ENCODE peak calls at places on chromosomes 3 and 15, in seven cellular contexts. G is mesendoderm, C is IMR-90, Y is neuronal stem cell, H is mesenchymal stem cell, W is trophoblast cell, T is H1. X is an unnamed sample.

GRCh38 chr3:170721563-170721962 is 135.7 kb upstream of the SLC7A14 start:
- DNase-seq in G (no peak), C (no peak), Y (no peak), H (no peak), W (peak; percentile 20), T (no peak), X (no peak)

GRCh38 chr15:92848852-92849598 is 51.1 kb upstream of the CHD2 start:
- DNase-seq in G (no peak), C (peak; percentile 94), Y (no peak), H (peak; percentile 66), W (no peak), T (no peak), X (no peak)

GRCh38 chr15:101307048-101307896 is 12.2 kb upstream of the SNRPA1 start:
- DNase-seq in G (no peak), C (no peak), Y (no peak), H (no peak), W (no peak), T (peak; percentile 39), X (peak; percentile 22)

GRCh38 chr3:163779396-163780344 is 1298.6 kb downstream of the SI start:
- DNase-seq in G (peak; percentile 58), C (no peak), Y (no peak), H (no peak), W (no peak), T (peak; percentile 51), X (peak; percentile 47)

GRCh38 chr3:140588558-140588957 is 89.3 kb upstream of the TRIM42 start:
- DNase-seq in G (peak; percentile 71), C (no peak), Y (peak; percentile 17), H (no peak), W (no peak), T (no peak), X (peak; percentile 33)

GRCh38 chr3:182389041-182389815 is 404.1 kb upstream of the ATP11B start:
- DNase-seq in G (no peak), C (no peak), Y (no peak), H (no peak), W (no peak), T (no peak), X (no peak)

GRCh38 chr15:72112111-72112510 is 5.8 kb downstream of the MYO9A start:
- DNase-seq in G (no peak), C (no peak), Y (no peak), H (no peak), W (no peak), T (no peak), X (no peak)

GRCh38 chr3:4721511-4721911 is 228.4 kb downstream of the ITPR1 start:
- DNase-seq in G (peak; percentile 71), C (peak; percentile 95), Y (no peak), H (peak; percentile 76), W (peak; percentile 79), T (no peak), X (no peak)

GRCh38 chr3:136929984-136930671 is 27.7 kb upstream of the IL20RB start:
- DNase-seq in G (no peak), C (peak; percentile 44), Y (no peak), H (peak; percentile 63), W (no peak), T (no peak), X (no peak)

GRCh38 chr15:89330881-89331595 is 3.6 kb downstream of the POLG start:
- DNase-seq in G (no peak), C (no peak), Y (no peak), H (no peak), W (no peak), T (no peak), X (no peak)

GRCh38 chr3:24069045-24069444 is 124.0 kb downstream of the NR1D2 start:
- DNase-seq in G (peak; percentile 9), C (no peak), Y (no peak), H (peak; percentile 17), W (peak; percentile 10), T (no peak), X (no peak)

GRCh38 chr3:69353492-69353891 is 32.4 kb downstream of the FRMD4B start:
- DNase-seq in G (no peak), C (no peak), Y (no peak), H (no peak), W (no peak), T (no peak), X (no peak)

GRCh38 chr3:186807231-186807630 is 949 bp upstream of the RFC4 start:
- DNase-seq in G (no peak), C (no peak), Y (no peak), H (no peak), W (no peak), T (no peak), X (no peak)

GRCh38 chr15:64753419-64754185 is 21.8 kb downstream of the RBPMS2 start:
- DNase-seq in G (no peak), C (no peak), Y (no peak), H (no peak), W (no peak), T (no peak), X (no peak)

GRCh38 chr15:40358492-40359353 is 704 bp downstream of the DISP2 start:
- DNase-seq in G (peak; percentile 51), C (no peak), Y (no peak), H (no peak), W (no peak), T (no peak), X (peak; percentile 64)

GRCh38 chr15:45048784-45049631 is 26.0 kb downstream of the SORD start:
- DNase-seq in G (peak; percentile 75), C (peak; percentile 40), Y (no peak), H (no peak), W (peak; percentile 7), T (no peak), X (no peak)

GRCh38 chr15:63596666-63597032 is 538 bp upstream of the FBXL22 start:
- DNase-seq in G (no peak), C (no peak), Y (no peak), H (peak; percentile 48), W (no peak), T (no peak), X (peak; percentile 14)

GRCh38 chr3:100647171-100647570 is 37.8 kb downstream of the ADGRG7 start:
- DNase-seq in G (no peak), C (no peak), Y (no peak), H (no peak), W (no peak), T (no peak), X (no peak)

GRCh38 chr3:107251819-107252218 is 125.4 kb upstream of the CCDC54 start:
- DNase-seq in G (no peak), C (no peak), Y (no peak), H (no peak), W (no peak), T (no peak), X (no peak)

GRCh38 chr3:113507501-113508067 is 7.4 kb downstream of the SPICE1 start:
- DNase-seq in G (no peak), C (no peak), Y (no peak), H (no peak), W (no peak), T (no peak), X (no peak)
- H2BK120ac ChIP-seq in G (no peak overlapping the region), C (no peak overlapping the region), Y (no peak overlapping the region), H (no peak overlapping the region), W (no peak overlapping the region), T (no peak overlapping the region), X (no peak overlapping the region)

DNA sequence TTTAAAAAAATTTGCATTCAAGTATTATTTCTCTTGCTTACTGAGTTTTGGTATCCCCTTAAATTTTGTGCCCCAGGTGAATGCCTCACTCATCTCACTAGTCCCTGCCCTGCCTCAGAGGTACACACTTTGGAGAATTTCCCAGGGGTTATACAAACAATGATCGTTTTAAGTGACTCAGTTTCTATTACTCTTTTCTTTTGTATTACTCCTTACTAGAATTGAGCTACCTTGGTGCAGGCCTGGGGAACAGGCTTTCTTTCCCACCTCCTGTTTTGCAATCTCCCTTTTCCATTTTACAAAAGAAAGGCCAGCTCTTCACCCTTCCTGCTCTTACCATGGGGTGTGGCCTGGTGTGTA is 12.0 kb downstream of the CLEC3B start:
- DNase-seq in G (no peak), C (no peak), Y (no peak), H (no peak), W (no peak), T (no peak), X (no peak)
- H2BK120ac ChIP-seq in G (no peak overlapping the region), C (no peak overlapping the region), Y (no peak overlapping the region), H (no peak overlapping the region), W (no peak overlapping the region), T (no peak overlapping the region), X (no peak overlapping the region)

GRCh38 chr3:138135141-138135832 is 3.1 kb upstream of the A4GNT start:
- DNase-seq in G (no peak), C (no peak), Y (no peak), H (no peak), W (no peak), T (no peak), X (no peak)

GRCh38 chr3:138136208-138136607 is 4.0 kb upstream of the A4GNT start:
- DNase-seq in G (no peak), C (no peak), Y (no peak), H (no peak), W (no peak), T (no peak), X (no peak)

GRCh38 chr3:138137901-138138300 is 5.7 kb upstream of the A4GNT start:
- DNase-seq in G (no peak), C (no peak), Y (no peak), H (no peak), W (peak; percentile 45), T (no peak), X (no peak)

GRCh38 chr3:138132239-138132638 is at the start of gene A4GNT:
- DNase-seq in G (no peak), C (no peak), Y (no peak), H (no peak), W (no peak), T (no peak), X (no peak)

GRCh38 chr3:138135833-138136194 is 3.6 kb upstream of the A4GNT start:
- DNase-seq in G (no peak), C (no peak), Y (no peak), H (no peak), W (no peak), T (no peak), X (no peak)
- H2BK120ac ChIP-seq in G (no peak overlapping the region), C (no peak overlapping the region), Y (no peak overlapping the region), H (no peak overlapping the region), W (no peak overlapping the region), T (no peak overlapping the region), X (no peak overlapping the region)

GRCh38 chr15:25714538-25714840 is 148.6 kb downstream of the ATP10A start:
- DNase-seq in G (no peak), C (no peak), Y (no peak), H (no peak), W (no peak), T (no peak), X (no peak)
- H2BK120ac ChIP-seq in G (no peak overlapping the region), C (no peak overlapping the region), Y (no peak overlapping the region), H (no peak overlapping the region), W (no peak overlapping the region), T (no peak overlapping the region), X (no peak overlapping the region)

GRCh38 chr3:121562148-121562547 is 5.6 kb upstream of the ARGFX start:
- DNase-seq in G (peak; percentile 21), C (no peak), Y (no peak), H (no peak), W (no peak), T (no peak), X (no peak)

GRCh38 chr3:121566773-121567172 is 976 bp upstream of the ARGFX start:
- DNase-seq in G (no peak), C (no peak), Y (no peak), H (no peak), W (no peak), T (no peak), X (no peak)

GRCh38 chr3:121567649-121568048 is at the start of gene ARGFX:
- DNase-seq in G (no peak), C (no peak), Y (no peak), H (no peak), W (no peak), T (no peak), X (no peak)
- H2BK120ac ChIP-seq in G (no peak within 1 kb of the TSS), C (no peak within 1 kb of the TSS), Y (no peak within 1 kb of the TSS), H (no peak within 1 kb of the TSS), W (no peak within 1 kb of the TSS), T (no peak within 1 kb of the TSS), X (no peak within 1 kb of the TSS)

GRCh38 chr3:89795506-89795905 is 688.1 kb downstream of the EPHA3 start:
- DNase-seq in G (peak; percentile 23), C (no peak), Y (no peak), H (no peak), W (no peak), T (no peak), X (no peak)
- H2BK120ac ChIP-seq in G (no peak overlapping the region), C (no peak overlapping the region), Y (no peak overlapping the region), H (no peak overlapping the region), W (no peak overlapping the region), T (no peak overlapping the region), X (no peak overlapping the region)

X was measured in H9.